ENCODE peak calls at places on chromosomes 5 and 9, in six cellular contexts. I is sigmoid colon, S is foreskin fibroblast, C is BJ, K is NT2/D1, F is astrocyte of the spinal cord. V is an unnamed sample.

GRCh38 chr5:133801955-133802751 is 166.3 kb downstream of the C5orf15 start:
- DNase-seq in I (no peak), S (peak; percentile 12), C (no peak), K (no peak), F (peak; percentile 2), V (no peak)

GRCh38 chr5:57176350-57176857 is 2.5 kb downstream of the GPBP1 start:
- DNase-seq in I (no peak), S (peak; percentile 14), C (peak; percentile 26), K (no peak), F (peak; percentile 86), V (no peak)

GRCh38 chr9:38393128-38393809 is 767 bp downstream of the ALDH1B1 start:
- DNase-seq in I (no peak), S (peak; percentile 5), C (no peak), K (no peak), F (no peak), V (no peak)

GRCh38 chr5:6602441-6602840 is 30.4 kb downstream of the NSUN2 start:
- DNase-seq in I (no peak), S (no peak), C (no peak), K (no peak), F (no peak), V (no peak)

GRCh38 chr9:18275313-18275990 is 198.5 kb upstream of the ADAMTSL1 start:
- DNase-seq in I (no peak), S (no peak), C (no peak), K (no peak), F (no peak), V (no peak)

GRCh38 chr9:136492978-136493522 is 10.2 kb upstream of the SEC16A start:
- DNase-seq in I (no peak), S (no peak), C (no peak), K (no peak), F (no peak), V (no peak)

GRCh38 chr5:38607930-38608545 is 51.6 kb upstream of the LIFR start:
- DNase-seq in I (no peak), S (peak; percentile 27), C (no peak), K (no peak), F (peak; percentile 80), V (no peak)

GRCh38 chr5:120568716-120569115 is 104.6 kb downstream of the PRR16 start:
- DNase-seq in I (no peak), S (no peak), C (no peak), K (no peak), F (no peak), V (no peak)

GRCh38 chr9:96219615-96220257 is 82.2 kb downstream of the HSD17B3 start:
- DNase-seq in I (peak; percentile 63), S (no peak), C (no peak), K (no peak), F (no peak), V (peak; percentile 5)

GRCh38 chr5:163585206-163585605 is 79.8 kb downstream of the MAT2B start:
- DNase-seq in I (no peak), S (peak; percentile 21), C (no peak), K (no peak), F (peak; percentile 75), V (no peak)

GRCh38 chr5:172110921-172111873 is 76.8 kb downstream of the STK10 start:
- DNase-seq in I (no peak), S (peak; percentile 50), C (no peak), K (no peak), F (peak; percentile 50), V (no peak)
- H3K4me3 ChIP-seq in I (peak overlapping the region; percentile 11), S (no peak overlapping the region), C (no peak overlapping the region), K (no peak overlapping the region), F (no peak overlapping the region), V (no peak overlapping the region)

DNA sequence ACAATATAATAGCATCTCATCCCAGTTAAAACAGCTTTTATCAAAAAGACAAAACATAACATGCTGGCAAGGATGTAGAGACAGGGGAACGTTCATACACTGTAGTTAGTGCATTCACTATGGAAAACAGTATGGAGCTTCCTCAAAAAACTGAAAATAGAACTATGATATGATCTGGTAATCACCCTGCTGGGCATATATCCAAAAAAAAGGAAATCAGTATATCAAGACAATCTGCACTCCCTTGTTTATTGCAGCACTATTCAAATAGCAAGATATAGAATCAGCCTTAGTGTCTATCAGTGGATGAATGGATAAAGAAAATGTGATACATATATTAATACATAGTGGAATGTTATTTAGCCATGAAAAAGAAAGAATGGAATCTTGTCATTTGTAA is 88.5 kb downstream of the PBX3 start:
- DNase-seq in I (no peak), S (no peak), C (no peak), K (no peak), F (no peak), V (no peak)
- H3K4me3 ChIP-seq in I (no peak overlapping the region), S (no peak overlapping the region), C (no peak overlapping the region), K (no peak overlapping the region), F (no peak overlapping the region), V (no peak overlapping the region)

GRCh38 chr9:109068764-109069163 is 51.0 kb downstream of the TMEM245 start:
- DNase-seq in I (no peak), S (no peak), C (no peak), K (no peak), F (no peak), V (no peak)
- H3K4me3 ChIP-seq in I (no peak overlapping the region), S (no peak overlapping the region), C (no peak overlapping the region), K (no peak overlapping the region), F (no peak overlapping the region), V (no peak overlapping the region)

GRCh38 chr5:88691945-88692868 is 190.8 kb downstream of the MEF2C start:
- DNase-seq in I (no peak), S (no peak), C (no peak), K (no peak), F (peak; percentile 37), V (no peak)

GRCh38 chr5:88688242-88688959 is 194.6 kb downstream of the MEF2C start:
- DNase-seq in I (no peak), S (no peak), C (no peak), K (no peak), F (peak; percentile 7), V (no peak)

GRCh38 chr5:88690619-88691560 is 192.1 kb downstream of the MEF2C start:
- DNase-seq in I (peak; percentile 82), S (peak; percentile 43), C (no peak), K (no peak), F (peak; percentile 79), V (no peak)

GRCh38 chr5:88688981-88689661 is 193.9 kb downstream of the MEF2C start:
- DNase-seq in I (no peak), S (no peak), C (no peak), K (no peak), F (no peak), V (no peak)

DNA sequence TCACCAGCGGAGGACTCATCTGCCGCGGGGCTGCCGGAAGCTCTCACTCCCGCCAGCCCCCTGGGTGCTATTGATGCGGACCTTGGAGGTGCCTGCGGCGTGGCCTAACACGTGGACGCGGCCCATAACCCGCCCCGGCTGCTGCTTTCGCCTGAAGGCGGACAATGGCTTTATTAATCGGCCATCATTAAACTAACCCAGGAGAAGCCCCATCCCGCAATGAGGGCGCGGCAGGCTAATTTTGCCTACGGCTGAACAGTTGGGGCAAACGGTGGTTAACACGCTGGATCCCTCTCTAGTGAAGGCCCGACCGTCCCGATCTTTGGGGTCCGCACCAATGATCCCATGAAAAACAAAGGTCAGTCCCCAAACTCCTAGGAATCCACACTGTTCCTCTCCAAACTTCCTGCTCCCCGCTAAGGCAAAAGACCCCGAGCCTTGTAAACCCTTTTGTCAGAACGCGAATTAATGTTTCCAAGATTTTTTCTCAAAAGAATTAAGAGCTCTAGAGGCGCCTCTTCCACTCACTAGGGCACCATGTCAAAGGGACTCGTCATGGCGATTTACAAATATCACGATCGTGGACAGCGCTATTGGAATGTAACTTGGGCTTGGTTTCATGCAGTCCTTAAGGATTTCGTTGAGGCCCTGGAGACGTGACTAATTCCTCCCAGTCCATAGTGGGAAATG is 193.2 kb downstream of the MEF2C start:
- DNase-seq in I (no peak), S (no peak), C (no peak), K (no peak), F (peak; percentile 50), V (no peak)
- H3K4me3 ChIP-seq in I (no peak overlapping the region), S (no peak overlapping the region), C (no peak overlapping the region), K (no peak overlapping the region), F (no peak overlapping the region), V (peak overlapping the region; percentile 2)